ENCODE peak calls at places on chromosomes 13 and 19, in six cellular contexts. Z is NCI-H446; I is iris pigment epithelial cell; P is SJSA1; D is activated naive CD4-positive, alpha-beta T cell; H is HFF-Myc. Q is an unnamed sample.

GRCh38 chr13:32428581-32429072 is 697 bp upstream of the N4BP2L1 start:
- DNase-seq in Z (no peak), H (no peak), P (no peak), D (no peak), I (no peak), Q (no peak)

GRCh38 chr13:102948006-102948405 is 102.2 kb downstream of the ERCC5 start:
- DNase-seq in H (no peak), P (no peak), Z (no peak), D (no peak), I (peak), Q (no peak)

GRCh38 chr13:99827011-99827410 is 144.6 kb downstream of the ZIC5 start:
- DNase-seq in D (no peak), P (no peak), H (no peak), Z (no peak), I (no peak), Q (no peak)

GRCh38 chr19:34996978-34997640 is 3.0 kb upstream of the GRAMD1A start:
- DNase-seq in H (no peak), P (peak), D (no peak), Z (no peak), I (no peak), Q (no peak)

GRCh38 chr19:17335575-17335974 is 920 bp upstream of the ANO8 start:
- DNase-seq in Z (no peak), H (no peak), D (no peak), I (no peak), P (no peak), Q (no peak)

GRCh38 chr13:50762969-50763568 is 80.4 kb downstream of the DLEU7 start:
- DNase-seq in I (no peak), Z (no peak), D (no peak), P (no peak), H (no peak), Q (no peak)

GRCh38 chr13:107374038-107374437 is 806.1 kb upstream of the ARGLU1 start:
- DNase-seq in P (no peak), Z (no peak), I (peak), D (no peak), H (no peak), Q (no peak)

GRCh38 chr19:2483484-2484151 is 7.7 kb downstream of the GADD45B start:
- DNase-seq in Z (no peak), D (no peak), P (no peak), H (no peak), I (no peak), Q (no peak)

GRCh38 chr19:51019544-51019925 is at the start of gene KLK10:
- DNase-seq in I (no peak), H (no peak), D (no peak), Z (no peak), P (no peak), Q (no peak)

GRCh38 chr13:30752201-30752797 is 17.0 kb downstream of the ALOX5AP start:
- DNase-seq in Z (no peak), I (peak), D (no peak), P (no peak), H (no peak), Q (no peak)

GRCh38 chr19:3471954-3472655 is 8.2 kb downstream of the SMIM24 start:
- DNase-seq in Z (peak), D (no peak), P (peak), H (no peak), I (no peak), Q (no peak)

GRCh38 chr13:108342369-108343289 is 73.1 kb downstream of the TNFSF13B start:
- DNase-seq in D (no peak), Z (no peak), I (peak), P (peak), H (no peak), Q (peak)

GRCh38 chr13:73934215-73934623 is 200.0 kb downstream of the KLF12 start:
- DNase-seq in H (no peak), Z (no peak), I (peak), P (peak), D (no peak), Q (no peak)

GRCh38 chr13:71644579-71644978 is 222.4 kb downstream of the DACH1 start:
- DNase-seq in P (no peak), D (no peak), I (no peak), Z (no peak), H (no peak), Q (no peak)

GRCh38 chr13:49023441-49023840 is 47.7 kb downstream of the FNDC3A start:
- DNase-seq in D (no peak), H (no peak), Z (no peak), I (peak), P (peak), Q (peak)

Q was measured in Panc1.